ENCODE peak calls at places on chromosomes 6 and 20, in six cellular contexts. J is OCI-LY7, C is AG04450, A is mammary epithelial cell, R is pancreas, Q is IMR-90. E is an unnamed sample.

GRCh38 chr20:57748601-57749130 is 38.9 kb upstream of the PMEPA1 start:
- DNase-seq in J (no peak), C (peak), A (peak), R (peak), Q (peak), E (peak)

GRCh38 chr6:142332393-142333080 is 30.7 kb downstream of the ADGRG6 start:
- DNase-seq in J (no peak), C (no peak), A (no peak), R (no peak), Q (peak), E (no peak)

GRCh38 chr20:21804779-21805178 is 99.3 kb downstream of the PAX1 start:
- DNase-seq in J (no peak), C (no peak), A (no peak), R (no peak), Q (no peak), E (no peak)

GRCh38 chr6:135995160-135995898 is 143.8 kb downstream of the PDE7B start:
- DNase-seq in J (no peak), C (peak), A (peak), R (no peak), Q (peak), E (no peak)

GRCh38 chr6:22227824-22228610 is 68.8 kb downstream of the PRL start:
- DNase-seq in J (no peak), C (no peak), A (no peak), R (no peak), Q (no peak), E (no peak)

GRCh38 chr6:157226026-157226639 is 97.2 kb downstream of the TMEM242 start:
- DNase-seq in J (no peak), C (no peak), A (no peak), R (no peak), Q (peak), E (no peak)

GRCh38 chr6:154058963-154059680 is 20.1 kb downstream of the OPRM1 start:
- DNase-seq in J (no peak), C (no peak), A (no peak), R (no peak), Q (no peak), E (no peak)

GRCh38 chr6:41342241-41342640 is 6.8 kb downstream of the NCR2 start:
- DNase-seq in J (no peak), C (no peak), A (no peak), R (no peak), Q (no peak), E (no peak)

GRCh38 chr6:90458353-90459224 is 128.3 kb downstream of the MAP3K7 start:
- DNase-seq in J (peak), C (no peak), A (no peak), R (no peak), Q (no peak), E (no peak)

GRCh38 chr20:17622851-17623508 is 53.1 kb downstream of the DSTN start:
- DNase-seq in J (no peak), C (no peak), A (no peak), R (peak), Q (no peak), E (no peak)

GRCh38 chr20:4937422-4938319 is 63.6 kb downstream of the SLC23A2 start:
- DNase-seq in J (no peak), C (no peak), A (no peak), R (no peak), Q (peak), E (no peak)

GRCh38 chr6:125063307-125063706 is 90.3 kb upstream of the TPD52L1 start:
- DNase-seq in J (no peak), C (no peak), A (no peak), R (no peak), Q (no peak), E (no peak)

GRCh38 chr6:45830441-45831139 is 185.1 kb downstream of the CLIC5 start:
- DNase-seq in J (peak), C (no peak), A (peak), R (no peak), Q (no peak), E (peak)

GRCh38 chr6:30061766-30062458 is 847 bp downstream of the POLR1H start:
- DNase-seq in J (peak), C (no peak), A (peak), R (no peak), Q (peak), E (peak)

GRCh38 chr20:57678340-57678739 is 31.5 kb downstream of the PMEPA1 start:
- DNase-seq in J (peak), C (no peak), A (no peak), R (no peak), Q (no peak), E (no peak)

GRCh38 chr6:112620832-112621569 is 273.9 kb downstream of the RFPL4B start:
- DNase-seq in J (no peak), C (peak), A (peak), R (no peak), Q (peak), E (no peak)

GRCh38 chr6:109093732-109094131 is 914 bp downstream of the SESN1 start:
- DNase-seq in J (no peak), C (no peak), A (peak), R (no peak), Q (peak), E (no peak)

GRCh38 chr6:13066050-13066449 is 262.3 kb downstream of the TBC1D7 start:
- DNase-seq in J (no peak), C (no peak), A (no peak), R (no peak), Q (no peak), E (no peak)

GRCh38 chr6:33418690-33419291 is 884 bp upstream of the CUTA start:
- DNase-seq in J (no peak), C (no peak), A (no peak), R (no peak), Q (peak), E (peak)

GRCh38 chr6:56432194-56432593 is 184.8 kb upstream of the COL21A1 start:
- DNase-seq in J (no peak), C (no peak), A (no peak), R (no peak), Q (no peak), E (no peak)

GRCh38 chr20:56552911-56553629 is 20.0 kb downstream of the FAM209B start:
- DNase-seq in J (no peak), C (no peak), A (no peak), R (no peak), Q (no peak), E (no peak)

GRCh38 chr6:18323935-18324707 is 59.8 kb upstream of the DEK start:
- DNase-seq in J (peak), C (no peak), A (peak), R (no peak), Q (peak), E (peak)

GRCh38 chr6:116251568-116252384 is 2.1 kb downstream of the TSPYL4 start:
- DNase-seq in J (no peak), C (no peak), A (peak), R (no peak), Q (peak), E (no peak)

GRCh38 chr6:152648090-152648489 is 10.9 kb upstream of the SYNE1 start:
- DNase-seq in J (no peak), C (no peak), A (no peak), R (no peak), Q (peak), E (no peak)

GRCh38 chr6:132872923-132873322 is 58.6 kb downstream of the RPS12 start:
- DNase-seq in J (no peak), C (no peak), A (no peak), R (no peak), Q (no peak), E (peak)

GRCh38 chr6:24551139-24551538 is 56.4 kb downstream of the ALDH5A1 start:
- DNase-seq in J (no peak), C (no peak), A (no peak), R (no peak), Q (no peak), E (no peak)

GRCh38 chr20:4202441-4202840 is 187.1 kb upstream of the RNF24 start:
- DNase-seq in J (no peak), C (no peak), A (no peak), R (no peak), Q (no peak), E (no peak)

GRCh38 chr6:34680802-34681515 is 15.6 kb downstream of the ILRUN start:
- DNase-seq in J (no peak), C (no peak), A (peak), R (no peak), Q (peak), E (peak)

GRCh38 chr6:21609881-21610329 is 16.4 kb downstream of the SOX4 start:
- DNase-seq in J (no peak), C (no peak), A (no peak), R (peak), Q (no peak), E (no peak)

DNA sequence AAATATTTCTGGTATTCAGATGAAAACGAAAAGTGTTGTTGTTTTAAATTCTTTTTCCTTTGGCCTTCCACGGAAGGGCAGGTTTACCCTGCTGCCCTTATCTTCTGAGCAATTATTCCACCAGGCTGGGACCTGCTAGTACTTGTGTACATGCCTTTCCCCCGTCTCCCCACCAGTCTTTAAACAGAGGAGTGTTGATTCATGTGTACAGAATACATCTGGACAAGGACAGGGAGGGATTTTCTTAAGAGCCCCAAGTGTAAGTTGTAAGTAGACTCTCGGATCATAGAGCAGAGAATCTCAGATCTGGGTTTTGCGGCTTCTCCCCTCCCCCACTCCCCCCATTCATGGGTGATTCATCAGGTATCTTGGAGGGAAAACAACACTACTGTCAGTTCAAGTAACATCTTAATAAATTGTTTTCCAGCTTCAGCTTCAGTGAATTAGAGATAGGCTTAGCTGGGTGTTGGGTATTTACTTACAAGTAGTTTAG is 81.3 kb downstream of the RTN4IP1 start:
- DNase-seq in J (no peak), C (peak), A (peak), R (no peak), Q (peak), E (no peak)
- TF ChIP-seq CTCF in J (no peak), C (peak), A (peak), R (no peak), Q (no peak), E (no peak)

GRCh38 chr6:2034256-2034655 is 211.1 kb downstream of the GMDS start:
- DNase-seq in J (no peak), C (no peak), A (no peak), R (no peak), Q (no peak), E (no peak)

GRCh38 chr6:2036084-2037023 is 209.1 kb downstream of the GMDS start:
- DNase-seq in J (no peak), C (no peak), A (no peak), R (no peak), Q (no peak), E (no peak)

GRCh38 chr6:2038096-2038495 is 207.3 kb downstream of the GMDS start:
- DNase-seq in J (no peak), C (no peak), A (no peak), R (no peak), Q (peak), E (no peak)

GRCh38 chr6:2035046-2035445 is 210.4 kb downstream of the GMDS start:
- DNase-seq in J (no peak), C (no peak), A (no peak), R (peak), Q (no peak), E (no peak)

GRCh38 chr6:2037230-2037926 is 208.0 kb downstream of the GMDS start:
- DNase-seq in J (no peak), C (no peak), A (peak), R (no peak), Q (peak), E (no peak)
- TF ChIP-seq CTCF in J (no peak), C (peak), A (peak), R (no peak), Q (peak), E (no peak)

GRCh38 chr6:149487316-149487715 is 2.5 kb upstream of the ZC3H12D start:
- DNase-seq in J (no peak), C (no peak), A (no peak), R (no peak), Q (no peak), E (no peak)

GRCh38 chr6:149482542-149483261 is 2.1 kb downstream of the ZC3H12D start:
- DNase-seq in J (peak), C (no peak), A (no peak), R (no peak), Q (no peak), E (no peak)

GRCh38 chr6:149483302-149483701 is 1.5 kb downstream of the ZC3H12D start:
- DNase-seq in J (peak), C (no peak), A (no peak), R (no peak), Q (no peak), E (no peak)

GRCh38 chr6:149483849-149484635 is 772 bp downstream of the ZC3H12D start:
- DNase-seq in J (peak), C (no peak), A (no peak), R (no peak), Q (no peak), E (no peak)

GRCh38 chr6:149484733-149485700 is at the start of gene ZC3H12D:
- DNase-seq in J (peak), C (no peak), A (no peak), R (no peak), Q (peak), E (peak)
- TF ChIP-seq CTCF in J (peak), C (peak), A (no peak), R (no peak), Q (no peak), E (peak)

GRCh38 chr6:151649835-151650234 is 156.0 kb downstream of the CCDC170 start:
- DNase-seq in J (no peak), C (no peak), A (no peak), R (no peak), Q (no peak), E (no peak)

GRCh38 chr6:151651639-151652038 is 155.8 kb upstream of the ESR1 start:
- DNase-seq in J (no peak), C (no peak), A (no peak), R (no peak), Q (no peak), E (no peak)

GRCh38 chr6:151652338-151652737 is 155.1 kb upstream of the ESR1 start:
- DNase-seq in J (no peak), C (no peak), A (peak), R (no peak), Q (no peak), E (no peak)

GRCh38 chr6:151647871-151648639 is 154.2 kb downstream of the CCDC170 start:
- DNase-seq in J (peak), C (no peak), A (peak), R (no peak), Q (no peak), E (no peak)
- TF ChIP-seq CTCF in J (peak), C (peak), A (no peak), R (no peak), Q (no peak), E (peak)

GRCh38 chr20:10651227-10651990 is 22.4 kb downstream of the JAG1 start:
- DNase-seq in J (no peak), C (no peak), A (no peak), R (no peak), Q (peak), E (no peak)
- TF ChIP-seq CTCF in J (no peak), C (no peak), A (no peak), R (no peak), Q (no peak), E (no peak)

GRCh38 chr6:89281779-89282246 is 33.3 kb downstream of the GABRR2 start:
- DNase-seq in J (peak), C (no peak), A (peak), R (no peak), Q (peak), E (peak)
- TF ChIP-seq CTCF in J (peak), C (peak), A (peak), R (no peak), Q (peak), E (no peak)

DNA sequence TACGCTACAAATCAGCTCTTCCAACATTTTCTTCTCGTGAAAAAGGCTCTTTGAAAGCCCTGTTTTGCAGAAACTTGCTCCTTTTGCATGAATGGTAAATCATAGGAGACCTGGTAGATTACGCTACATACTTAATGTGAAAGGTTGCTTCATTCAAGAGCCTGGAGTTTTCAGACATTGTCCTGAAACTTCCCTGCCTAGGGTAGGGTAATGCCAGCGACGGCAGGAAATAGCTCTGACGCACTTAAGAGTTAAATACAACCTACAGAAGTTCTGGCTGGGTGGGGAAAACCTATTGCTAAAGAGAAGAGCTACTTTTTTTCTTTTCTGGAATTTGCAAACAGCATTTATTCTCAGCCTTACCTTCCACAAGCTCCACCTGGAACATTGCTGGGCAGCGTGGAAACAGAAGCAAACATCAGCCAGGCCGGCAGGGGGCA is 144.5 kb downstream of the LPA start:
- DNase-seq in J (no peak), C (no peak), A (peak), R (no peak), Q (no peak), E (no peak)
- TF ChIP-seq CTCF in J (peak), C (peak), A (peak), R (peak), Q (peak), E (peak)

GRCh38 chr6:11192167-11192566 is 40.3 kb downstream of the NEDD9 start:
- DNase-seq in J (no peak), C (no peak), A (no peak), R (no peak), Q (no peak), E (no peak)

GRCh38 chr6:11196511-11197174 is 35.8 kb downstream of the NEDD9 start:
- DNase-seq in J (no peak), C (no peak), A (no peak), R (no peak), Q (peak), E (no peak)

GRCh38 chr6:11193434-11193833 is 39.0 kb downstream of the NEDD9 start:
- DNase-seq in J (no peak), C (no peak), A (no peak), R (no peak), Q (no peak), E (no peak)

GRCh38 chr6:11197175-11197535 is 35.3 kb downstream of the NEDD9 start:
- DNase-seq in J (no peak), C (peak), A (no peak), R (no peak), Q (peak), E (no peak)

GRCh38 chr6:11194399-11195274 is 37.8 kb downstream of the NEDD9 start:
- DNase-seq in J (no peak), C (no peak), A (no peak), R (no peak), Q (peak), E (no peak)
- TF ChIP-seq CTCF in J (no peak), C (no peak), A (no peak), R (no peak), Q (no peak), E (no peak)

GRCh38 chr6:166627039-166627874 is at the start of gene RPS6KA2:
- DNase-seq in J (peak), C (peak), A (peak), R (peak), Q (peak), E (peak)
- TF ChIP-seq CTCF in J (no peak), C (no peak), A (no peak), R (no peak), Q (no peak), E (no peak)

DNA sequence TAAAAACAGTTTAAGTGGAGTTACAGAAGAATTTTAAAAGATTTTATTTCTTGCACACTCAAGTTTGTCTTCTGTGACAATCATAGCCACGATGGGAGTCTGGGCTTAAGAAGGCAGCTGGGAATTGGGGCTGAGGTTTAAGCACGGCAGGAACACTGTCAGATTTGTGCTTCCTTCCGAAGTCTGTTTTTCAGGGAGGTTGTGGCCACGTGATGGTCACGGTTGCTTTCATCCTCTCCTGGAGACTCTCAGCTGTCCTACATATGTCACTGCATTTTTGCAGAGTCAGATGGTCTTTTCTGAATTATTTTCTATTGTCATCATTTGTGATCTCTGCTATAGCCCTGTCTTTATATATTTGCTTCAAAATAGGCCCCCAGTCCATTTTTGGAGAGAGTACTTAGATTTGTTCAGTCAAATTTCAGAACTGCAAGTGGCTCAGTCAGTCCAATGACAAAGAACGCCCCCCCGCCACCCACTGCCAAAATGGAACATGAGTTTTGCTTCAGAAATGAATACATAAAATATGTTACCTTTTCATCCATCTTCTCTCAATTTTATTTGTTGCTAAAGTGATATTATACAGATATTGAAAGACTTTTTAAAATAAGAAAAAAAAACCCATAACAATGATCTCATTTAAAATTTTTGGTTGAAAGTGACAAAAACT is 111.8 kb upstream of the ZFP64 start:
- DNase-seq in J (no peak), C (no peak), A (no peak), R (no peak), Q (no peak), E (no peak)
- TF ChIP-seq CTCF in J (no peak), C (no peak), A (no peak), R (no peak), Q (no peak), E (no peak)

E was measured in GM20000.